ENCODE peak calls at places on chromosomes 13 and 19, in nine cellular contexts. N is BJ, Q is GM12878, L is WERI-Rb-1, G is AG04450, I is cardiac muscle cell, E is ascending aorta, W is stomach, J is IMR-90. U is an unnamed sample. For H3K27me3, the result is how much of the 10 kb centered on the place peaks cover.

GRCh38 chr13:79780240-79780639 is 299.3 kb downstream of the NDFIP2 start:
- DNase-seq in N (no peak), Q (peak), L (no peak), G (no peak), I (no peak), E (no peak), W (no peak), J (peak), U (no peak)

GRCh38 chr19:9406798-9407352 is 28.5 kb downstream of the ZNF266 start:
- DNase-seq in N (peak), Q (no peak), L (peak), G (peak), I (no peak), E (peak), W (peak), J (peak), U (peak)

GRCh38 chr19:55253842-55254624 is 4.8 kb downstream of the PPP6R1 start:
- DNase-seq in N (no peak), Q (peak), L (no peak), G (no peak), I (no peak), E (no peak), W (peak), J (no peak), U (no peak)

GRCh38 chr13:93151277-93151676 is 75.3 kb upstream of the GPC6 start:
- DNase-seq in N (peak), Q (no peak), L (no peak), G (peak), I (no peak), E (no peak), W (no peak), J (peak), U (no peak)

GRCh38 chr13:34847751-34848150 is 94.3 kb upstream of the NBEA start:
- DNase-seq in N (no peak), Q (no peak), L (no peak), G (no peak), I (peak), E (no peak), W (no peak), J (no peak), U (no peak)

GRCh38 chr13:87684850-87685735 is 13.9 kb downstream of the SLITRK5 start:
- DNase-seq in N (no peak), Q (no peak), L (no peak), G (no peak), I (no peak), E (no peak), W (no peak), J (no peak), U (no peak)

GRCh38 chr13:35086667-35087066 is 144.6 kb downstream of the NBEA start:
- DNase-seq in N (no peak), Q (no peak), L (no peak), G (no peak), I (no peak), E (no peak), W (no peak), J (no peak), U (no peak)

GRCh38 chr19:39927524-39928356 is 6.7 kb downstream of the FCGBP start:
- DNase-seq in N (no peak), Q (no peak), L (no peak), G (no peak), I (no peak), E (no peak), W (peak), J (no peak), U (no peak)

GRCh38 chr13:25908390-25908789 is 143.4 kb downstream of the SHISA2 start:
- DNase-seq in N (no peak), Q (no peak), L (no peak), G (no peak), I (no peak), E (no peak), W (no peak), J (no peak), U (no peak)

GRCh38 chr19:46890423-46891170 is 29.8 kb downstream of the ARHGAP35 start:
- DNase-seq in N (peak), Q (no peak), L (no peak), G (peak), I (no peak), E (no peak), W (no peak), J (peak), U (no peak)

GRCh38 chr13:63481334-63481733 is 2065.7 kb upstream of the PCDH20 start:
- DNase-seq in N (no peak), Q (no peak), L (peak), G (no peak), I (no peak), E (no peak), W (no peak), J (peak), U (no peak)

GRCh38 chr19:47074621-47075020 is 26.2 kb upstream of the TMEM160 start:
- DNase-seq in N (no peak), Q (no peak), L (no peak), G (no peak), I (no peak), E (no peak), W (no peak), J (no peak), U (no peak)

GRCh38 chr13:73794755-73795154 is 339.4 kb downstream of the KLF12 start:
- DNase-seq in N (no peak), Q (no peak), L (no peak), G (no peak), I (no peak), E (no peak), W (no peak), J (no peak), U (no peak)

GRCh38 chr19:7738023-7738422 is 6.1 kb upstream of the CLEC4G start:
- DNase-seq in N (no peak), Q (no peak), L (no peak), G (no peak), I (no peak), E (no peak), W (no peak), J (no peak), U (no peak)

GRCh38 chr19:6278740-6279619 is 795 bp downstream of the MLLT1 start:
- DNase-seq in N (no peak), Q (no peak), L (no peak), G (no peak), I (no peak), E (no peak), W (no peak), J (no peak), U (no peak)

GRCh38 chr19:16615788-16616187 is 12.2 kb downstream of the MED26 start:
- DNase-seq in N (no peak), Q (no peak), L (no peak), G (no peak), I (no peak), E (no peak), W (no peak), J (no peak), U (no peak)

GRCh38 chr19:51729781-51730180 is 6.0 kb upstream of the HAS1 start:
- DNase-seq in N (no peak), Q (no peak), L (no peak), G (no peak), I (no peak), E (no peak), W (no peak), J (no peak), U (no peak)

GRCh38 chr13:94390881-94391280 is 88.6 kb downstream of the DCT start:
- DNase-seq in N (no peak), Q (no peak), L (no peak), G (no peak), I (no peak), E (no peak), W (no peak), J (peak), U (no peak)

GRCh38 chr19:58328999-58329398 is 2.2 kb downstream of the ZSCAN22 start:
- DNase-seq in N (no peak), Q (no peak), L (peak), G (no peak), I (peak), E (no peak), W (no peak), J (no peak), U (no peak)

GRCh38 chr13:25886438-25887214 is 165.2 kb downstream of the SHISA2 start:
- DNase-seq in N (no peak), Q (no peak), L (no peak), G (peak), I (no peak), E (no peak), W (no peak), J (peak), U (no peak)

GRCh38 chr19:39937094-39937493 is 2.7 kb upstream of the FCGBP start:
- DNase-seq in N (no peak), Q (peak), L (no peak), G (no peak), I (no peak), E (no peak), W (no peak), J (no peak), U (no peak)

GRCh38 chr13:77028202-77028601 is 1.2 kb upstream of the FBXL3 start:
- DNase-seq in N (no peak), Q (no peak), L (no peak), G (no peak), I (no peak), E (peak), W (no peak), J (no peak), U (no peak)

GRCh38 chr13:23956106-23956505 is 58.8 kb upstream of the C1QTNF9B start:
- DNase-seq in N (no peak), Q (no peak), L (no peak), G (no peak), I (no peak), E (no peak), W (no peak), J (peak), U (no peak)

GRCh38 chr13:76723551-76724232 is 162.5 kb downstream of the KCTD12 start:
- DNase-seq in N (peak), Q (no peak), L (no peak), G (peak), I (no peak), E (no peak), W (no peak), J (peak), U (no peak)

GRCh38 chr13:29958476-29958875 is 108.1 kb upstream of the UBL3 start:
- DNase-seq in N (no peak), Q (no peak), L (no peak), G (no peak), I (no peak), E (no peak), W (no peak), J (no peak), U (no peak)

GRCh38 chr19:41296323-41296935 is 13.5 kb upstream of the CCDC97 start:
- DNase-seq in N (no peak), Q (no peak), L (no peak), G (no peak), I (no peak), E (no peak), W (no peak), J (no peak), U (no peak)

GRCh38 chr19:7869453-7869909 is 4.7 kb downstream of the PRR36 start:
- DNase-seq in N (no peak), Q (no peak), L (no peak), G (no peak), I (peak), E (no peak), W (peak), J (peak), U (no peak)

GRCh38 chr19:41352609-41353465 is 885 bp downstream of the TGFB1 start:
- DNase-seq in N (no peak), Q (no peak), L (peak), G (no peak), I (peak), E (peak), W (peak), J (peak), U (peak)

DNA sequence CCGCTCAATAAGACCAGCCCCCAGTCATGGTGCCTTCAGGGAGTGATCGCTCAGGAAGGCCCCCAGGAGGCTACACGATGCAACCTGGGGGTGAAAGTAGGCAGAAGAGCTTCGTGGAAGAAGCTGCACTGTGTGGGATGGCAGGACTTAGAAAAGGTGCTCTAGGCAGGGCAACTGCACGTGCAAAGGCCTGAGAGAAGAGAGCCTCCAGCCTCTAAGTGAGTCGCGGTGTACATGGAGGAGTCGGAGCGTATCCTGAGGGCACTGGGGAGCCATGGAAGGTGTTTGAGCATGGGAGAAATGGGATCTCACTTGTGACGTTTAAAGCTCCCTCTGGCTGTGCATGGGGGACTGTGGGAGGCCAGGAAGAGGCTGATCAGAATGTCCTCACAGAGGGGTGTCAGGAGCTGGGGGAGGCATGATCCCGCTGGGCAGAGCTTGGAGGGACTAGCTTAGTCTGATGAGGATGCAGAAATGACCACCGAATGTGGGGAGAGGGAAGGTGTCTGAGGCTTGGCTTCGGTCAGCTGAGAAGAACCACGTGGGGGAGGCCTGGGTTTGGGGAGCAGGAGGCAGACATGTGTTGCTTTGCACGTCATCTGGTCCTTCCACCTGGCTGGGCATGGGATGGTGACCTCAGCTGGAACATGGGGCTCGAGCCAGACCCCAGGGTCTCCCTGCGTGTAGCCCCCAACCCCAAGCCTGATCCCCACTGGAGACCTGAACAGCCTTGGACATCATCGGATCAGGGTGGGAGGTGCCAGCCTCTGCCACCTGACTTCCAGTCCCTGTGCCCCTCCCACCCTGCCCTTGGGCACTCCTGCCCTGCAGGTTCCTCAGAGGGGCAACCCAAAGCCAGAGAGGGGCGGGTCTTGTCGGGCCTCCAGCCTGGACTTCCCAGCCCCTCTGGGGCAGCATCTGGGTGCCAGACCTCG is 1.1 kb downstream of the APC2 start:
- DNase-seq in N (no peak), Q (no peak), L (no peak), G (no peak), I (no peak), E (no peak), W (no peak), J (no peak), U (no peak)
- H3K27me3 ChIP-seq in N (under half), Q (under half), L (under half), G (half or more), I (half or more), E (half or more), W (half or more), J (half or more), U (half or more)

GRCh38 chr13:48004201-48004600 is 3.1 kb upstream of the SUCLA2 start:
- DNase-seq in N (no peak), Q (no peak), L (no peak), G (no peak), I (no peak), E (no peak), W (no peak), J (no peak), U (no peak)

GRCh38 chr13:48001127-48001881 is at the start of gene SUCLA2:
- DNase-seq in N (no peak), Q (peak), L (peak), G (peak), I (peak), E (peak), W (peak), J (peak), U (peak)

GRCh38 chr13:47999973-48000372 is 1.1 kb downstream of the SUCLA2 start:
- DNase-seq in N (no peak), Q (no peak), L (no peak), G (no peak), I (no peak), E (no peak), W (no peak), J (no peak), U (no peak)

GRCh38 chr13:47997384-47997783 is 3.7 kb downstream of the SUCLA2 start:
- DNase-seq in N (no peak), Q (no peak), L (no peak), G (no peak), I (no peak), E (no peak), W (no peak), J (no peak), U (no peak)

GRCh38 chr13:48000559-48001126 is 430 bp downstream of the SUCLA2 start:
- DNase-seq in N (no peak), Q (no peak), L (peak), G (no peak), I (peak), E (peak), W (peak), J (peak), U (no peak)
- TF ChIP-seq CTCF in N (no peak), Q (no peak), L (no peak), G (no peak), I (no peak), E (no peak), W (no peak), J (no peak), U (no peak)

GRCh38 chr13:27396252-27396846 is 28.1 kb upstream of the GTF3A start:
- DNase-seq in N (no peak), Q (no peak), L (no peak), G (no peak), I (no peak), E (no peak), W (no peak), J (no peak), U (no peak)
- H3K27me3 ChIP-seq in N (under half), Q (under half), L (half or more), G (under half), I (under half), E (under half), W (under half), J (under half), U (under half)

GRCh38 chr13:112469071-112469745 is 93.1 kb downstream of the SPACA7 start:
- DNase-seq in N (no peak), Q (no peak), L (no peak), G (no peak), I (no peak), E (no peak), W (no peak), J (no peak), U (no peak)

GRCh38 chr13:112474869-112475268 is 98.7 kb downstream of the SPACA7 start:
- DNase-seq in N (no peak), Q (no peak), L (no peak), G (no peak), I (no peak), E (no peak), W (no peak), J (no peak), U (no peak)

GRCh38 chr13:112475889-112476288 is 99.7 kb downstream of the SPACA7 start:
- DNase-seq in N (no peak), Q (no peak), L (no peak), G (no peak), I (no peak), E (no peak), W (no peak), J (no peak), U (no peak)

GRCh38 chr13:112477070-112477619 is 101.0 kb downstream of the SPACA7 start:
- DNase-seq in N (no peak), Q (no peak), L (no peak), G (no peak), I (no peak), E (no peak), W (no peak), J (no peak), U (no peak)

GRCh38 chr13:112473818-112474217 is 97.7 kb downstream of the SPACA7 start:
- DNase-seq in N (no peak), Q (no peak), L (no peak), G (no peak), I (no peak), E (no peak), W (no peak), J (no peak), U (no peak)
- TF ChIP-seq CTCF in N (no peak), Q (no peak), L (no peak), G (no peak), I (no peak), E (no peak), W (no peak), J (no peak), U (no peak)

GRCh38 chr13:113033054-113033453 is 64.0 kb downstream of the MCF2L start:
- DNase-seq in N (no peak), Q (no peak), L (no peak), G (no peak), I (no peak), E (no peak), W (no peak), J (no peak), U (no peak)

GRCh38 chr13:113032291-113032690 is 63.3 kb downstream of the MCF2L start:
- DNase-seq in N (no peak), Q (no peak), L (no peak), G (no peak), I (no peak), E (no peak), W (no peak), J (no peak), U (no peak)

GRCh38 chr13:113034451-113035208 is 65.6 kb downstream of the MCF2L start:
- DNase-seq in N (no peak), Q (no peak), L (peak), G (peak), I (peak), E (no peak), W (peak), J (peak), U (peak)

GRCh38 chr13:113035209-113035800 is 66.3 kb downstream of the MCF2L start:
- DNase-seq in N (no peak), Q (no peak), L (no peak), G (no peak), I (no peak), E (no peak), W (no peak), J (no peak), U (no peak)

GRCh38 chr13:113033498-113033897 is 64.5 kb downstream of the MCF2L start:
- DNase-seq in N (no peak), Q (no peak), L (no peak), G (no peak), I (no peak), E (no peak), W (no peak), J (no peak), U (no peak)
- H3K27me3 ChIP-seq in N (under half), Q (under half), L (under half), G (under half), I (under half), E (under half), W (under half), J (under half), U (under half)